ENCODE peak calls at places on chromosomes 3 and 15, in four cellular contexts. R, O, B and H are unnamed samples.

GRCh38 chr3:71355862-71356261 is 227.7 kb downstream of the FOXP1 start:
- DNase-seq in R (no peak), O (no peak), B (no peak), H (no peak)

GRCh38 chr3:184637705-184638104 is 74.2 kb downstream of the MAGEF1 start:
- DNase-seq in O (no peak), R (no peak), B (no peak), H (no peak)

GRCh38 chr3:135848051-135848450 is 117.5 kb upstream of the PPP2R3A start:
- DNase-seq in B (no peak), O (no peak), R (no peak), H (no peak)

GRCh38 chr3:72753495-72753894 is 94.8 kb downstream of the SHQ1 start:
- DNase-seq in R (no peak), B (no peak), O (no peak), H (no peak)

GRCh38 chr15:96171842-96172241 is 158.7 kb upstream of the NR2F2 start:
- DNase-seq in O (no peak), B (no peak), R (no peak), H (no peak)

GRCh38 chr3:35674451-35675109 is 35.3 kb downstream of the ARPP21 start:
- DNase-seq in O (no peak), R (no peak), B (no peak), H (no peak)

GRCh38 chr3:188925376-188925775 is 246.4 kb upstream of the TPRG1 start:
- DNase-seq in B (no peak), O (no peak), R (no peak), H (no peak)

GRCh38 chr3:161142486-161142885 is 37.3 kb upstream of the B3GALNT1 start:
- DNase-seq in B (no peak), O (no peak), R (no peak), H (peak)

GRCh38 chr3:31116651-31117050 is 222.2 kb upstream of the GADL1 start:
- DNase-seq in R (no peak), B (no peak), O (no peak), H (no peak)

GRCh38 chr3:177733936-177734335 is 536.7 kb upstream of the TBL1XR1 start:
- DNase-seq in R (no peak), B (no peak), O (no peak), H (no peak)

GRCh38 chr3:24215518-24215917 is 270.4 kb downstream of the NR1D2 start:
- DNase-seq in O (no peak), B (no peak), R (no peak), H (no peak)

GRCh38 chr3:50111757-50112156 is 23.0 kb downstream of the RBM5 start:
- DNase-seq in O (no peak), B (no peak), R (no peak), H (no peak)

GRCh38 chr3:108086653-108087052 is 4.2 kb downstream of the CD47 start:
- DNase-seq in O (no peak), B (no peak), R (no peak), H (no peak)

GRCh38 chr3:101070260-101071121 is 77.3 kb upstream of the ABI3BP start:
- DNase-seq in B (peak), O (peak), R (peak), H (no peak)

GRCh38 chr15:89121414-89121813 is 33.2 kb downstream of the ABHD2 start:
- DNase-seq in B (no peak), O (peak), R (no peak), H (no peak)

GRCh38 chr3:99848433-99848832 is 30.8 kb downstream of the CMSS1 start:
- DNase-seq in R (no peak), B (no peak), O (no peak), H (no peak)

GRCh38 chr15:29666241-29666640 is 156.0 kb downstream of the TJP1 start:
- DNase-seq in R (no peak), O (no peak), B (no peak), H (no peak)

GRCh38 chr3:40615110-40615915 is 90.6 kb downstream of the ZNF621 start:
- DNase-seq in O (no peak), R (no peak), B (no peak), H (no peak)

GRCh38 chr15:37106490-37107001 is 6.2 kb upstream of the MEIS2 start:
- DNase-seq in R (no peak), O (no peak), B (peak), H (no peak)

GRCh38 chr3:128505771-128506170 is 12.8 kb upstream of the GATA2 start:
- DNase-seq in R (no peak), O (no peak), B (no peak), H (no peak)

GRCh38 chr3:73563896-73564582 is 60.7 kb downstream of the PDZRN3 start:
- DNase-seq in B (no peak), O (no peak), R (no peak), H (no peak)

GRCh38 chr3:44976002-44976815 is at the start of the genes EXOSC7 and ZDHHC3:
- DNase-seq in O (peak), B (peak), R (peak), H (peak)

GRCh38 chr3:179880868-179881267 is 155.9 kb downstream of the PEX5L start:
- DNase-seq in R (no peak), B (no peak), O (no peak), H (no peak)

GRCh38 chr15:65101418-65101890 is 13.5 kb downstream of the UBAP1L start:
- DNase-seq in O (peak), R (peak), B (peak), H (no peak)

GRCh38 chr15:31267161-31268107 is 59.2 kb upstream of the KLF13 start:
- DNase-seq in O (no peak), B (no peak), R (peak), H (no peak)

GRCh38 chr15:80494311-80494710 is 90.1 kb downstream of the ARNT2 start:
- DNase-seq in R (no peak), O (no peak), B (no peak), H (no peak)

GRCh38 chr3:49718419-49719213 is 868 bp downstream of the AMIGO3 start:
- DNase-seq in B (no peak), O (no peak), R (peak), H (no peak)

GRCh38 chr3:12798559-12799179 is 2.2 kb downstream of the CAND2 start:
- DNase-seq in B (no peak), R (peak), O (no peak), H (no peak)

GRCh38 chr3:33047842-33048834 is 48.8 kb downstream of the GLB1 start:
- DNase-seq in R (no peak), O (no peak), B (no peak), H (no peak)

GRCh38 chr15:33007295-33007855 is 187.1 kb downstream of the FMN1 start:
- DNase-seq in O (no peak), R (no peak), B (no peak), H (no peak)

GRCh38 chr15:59165726-59166125 is 40.9 kb upstream of the LDHAL6B start:
- DNase-seq in R (no peak), B (peak), O (no peak), H (no peak)

GRCh38 chr3:132464066-132464465 is 46.8 kb downstream of the DNAJC13 start:
- DNase-seq in O (no peak), B (no peak), R (no peak), H (no peak)

GRCh38 chr3:122105626-122106025 is 50.5 kb downstream of the CD86 start:
- DNase-seq in O (no peak), R (no peak), B (no peak), H (no peak)

GRCh38 chr3:9947025-9947995 is 4.9 kb downstream of the PRRT3 start:
- DNase-seq in R (peak), O (peak), B (no peak), H (no peak)

GRCh38 chr15:98677345-98678059 is 29.2 kb downstream of the IGF1R start:
- DNase-seq in B (no peak), O (no peak), R (no peak), H (no peak)

GRCh38 chr15:35427091-35427490 is 118.9 kb downstream of the DPH6 start:
- DNase-seq in R (no peak), O (no peak), B (no peak), H (peak)

GRCh38 chr15:38263996-38264395 is 11.4 kb downstream of the SPRED1 start:
- DNase-seq in O (no peak), B (no peak), R (no peak), H (no peak)

GRCh38 chr3:131794766-131795381 is 239.9 kb downstream of the CPNE4 start:
- DNase-seq in B (peak), O (peak), R (peak), H (peak)

GRCh38 chr3:147680820-147681488 is 271.8 kb downstream of the ZIC1 start:
- DNase-seq in O (no peak), R (peak), B (no peak), H (no peak)

DNA sequence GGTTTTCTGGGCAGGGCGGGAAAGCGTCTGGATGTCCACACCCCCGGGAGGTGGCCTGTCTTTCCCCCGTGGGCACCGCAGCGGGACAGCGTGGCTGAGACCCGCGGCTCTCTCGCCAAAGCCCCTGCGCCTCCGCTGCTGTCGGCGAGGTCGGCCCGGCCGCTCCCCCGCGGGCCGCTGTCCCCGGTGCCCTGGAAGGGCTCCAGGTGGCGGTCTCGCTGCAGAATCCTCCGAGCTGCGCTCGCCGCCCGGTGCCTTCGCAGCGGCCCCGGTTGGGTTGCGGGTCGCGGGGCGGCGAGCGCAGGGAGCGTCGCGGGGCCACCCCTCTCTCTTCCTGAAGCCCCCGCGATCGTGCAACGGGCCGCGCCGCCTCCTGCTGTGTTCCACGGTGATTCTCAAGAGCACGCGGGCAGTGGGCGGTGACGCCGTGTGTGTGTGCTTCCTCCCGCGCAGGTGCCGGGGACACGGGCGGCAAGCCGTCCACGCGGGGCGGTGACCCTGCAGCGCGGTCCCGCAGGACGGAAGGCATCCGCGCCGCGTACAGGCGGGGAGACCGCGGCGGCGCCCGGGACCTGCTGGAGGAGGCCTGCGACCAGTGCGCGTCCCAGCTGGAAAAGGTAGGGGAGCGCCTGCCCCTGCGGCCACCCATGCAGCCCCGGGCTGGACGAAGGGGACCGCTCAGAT is 54.3 kb downstream of the LRRK1 start:
- DNase-seq in R (no peak), B (peak), O (no peak), H (no peak)
- TF ChIP-seq CTCF in R (no peak), B (no peak), O (no peak), H (no peak)

DNA sequence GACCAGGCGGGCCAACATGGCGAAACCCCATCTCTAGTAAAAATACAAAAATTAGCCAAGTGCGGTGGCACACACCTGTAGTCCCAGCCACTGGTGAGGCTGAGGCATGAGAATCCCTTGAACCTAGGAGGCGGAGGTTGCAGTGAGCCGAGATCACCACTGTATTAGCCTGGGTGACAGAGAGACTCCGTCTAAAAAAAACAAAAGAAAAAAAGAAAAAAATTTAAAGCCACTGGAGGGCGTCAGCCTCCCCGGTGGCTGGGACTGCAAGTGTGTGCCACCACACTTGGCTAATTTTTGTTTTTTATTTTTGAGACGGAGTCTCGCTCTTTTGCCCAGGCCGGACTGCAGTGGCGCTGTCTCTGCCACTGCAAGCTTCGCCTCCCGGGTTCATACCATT is 7.9 kb downstream of the RTF1 start:
- DNase-seq in O (no peak), R (no peak), B (no peak), H (no peak)
- TF ChIP-seq CTCF in O (no peak), R (no peak), B (peak), H (no peak)

GRCh38 chr3:63232764-63233396 is 45.2 kb upstream of the SYNPR start:
- DNase-seq in B (no peak), R (no peak), O (no peak), H (no peak)
- TF ChIP-seq CTCF in B (peak), R (peak), O (no peak), H (peak)

DNA sequence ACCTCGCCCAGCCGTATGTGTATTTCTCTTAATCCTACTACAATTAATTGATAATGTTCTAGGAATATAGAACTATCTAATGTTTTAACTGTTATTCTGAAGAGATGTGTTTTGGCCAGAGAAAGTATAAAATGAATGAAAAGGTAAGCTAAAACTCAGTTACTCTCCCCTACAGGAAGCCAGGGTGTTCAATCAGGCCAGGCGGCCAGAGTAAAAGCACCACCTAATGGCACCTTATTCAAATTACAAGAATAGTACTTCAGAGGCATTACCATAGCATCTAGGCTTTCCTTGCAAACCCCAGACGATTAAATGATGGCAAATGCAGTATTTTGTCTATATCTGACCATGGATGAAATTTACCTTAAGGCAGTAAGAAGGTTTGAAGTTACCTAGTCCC is 10.4 kb downstream of the SLC12A8 start:
- DNase-seq in O (no peak), B (peak), R (no peak), H (no peak)
- TF ChIP-seq CTCF in O (no peak), B (peak), R (no peak), H (no peak)

GRCh38 chr3:45992133-45992729 is 3.4 kb downstream of the FYCO1 start:
- DNase-seq in O (no peak), R (peak), B (no peak), H (no peak)
- TF ChIP-seq CTCF in O (no peak), R (no peak), B (no peak), H (no peak)

GRCh38 chr15:67474405-67475080 is 46.4 kb upstream of the C15orf61 start:
- DNase-seq in R (no peak), B (no peak), O (no peak), H (no peak)
- TF ChIP-seq CTCF in R (no peak), B (no peak), O (no peak), H (no peak)